ENCODE peak calls at places on chromosomes 12 and 14, in six cellular contexts. One of them, this sample, is unnamed.

GRCh38 chr12:19030180-19030579 is 99.4 kb upstream of the PLEKHA5 start:
- DNase-seq in cardiac fibroblast: no peak
- DNase-seq in astrocyte of the spinal cord: no peak
- DNase-seq in AG09309: no peak
- DNase-seq in sigmoid colon: no peak
- DNase-seq in GM10248: no peak
- DNase-seq in this sample: no peak

GRCh38 chr14:56666716-56667115 is 87.1 kb downstream of the TMEM260 start:
- DNase-seq in cardiac fibroblast: peak; percentile 33
- DNase-seq in astrocyte of the spinal cord: peak; percentile 60
- DNase-seq in AG09309: no peak
- DNase-seq in sigmoid colon: no peak
- DNase-seq in GM10248: no peak
- DNase-seq in this sample: peak; percentile 30

GRCh38 chr12:11553871-11554533 is 95.5 kb upstream of the ETV6 start:
- DNase-seq in cardiac fibroblast: peak; percentile 73
- DNase-seq in astrocyte of the spinal cord: peak; percentile 61
- DNase-seq in AG09309: peak; percentile 18
- DNase-seq in sigmoid colon: peak; percentile 72
- DNase-seq in GM10248: peak; percentile 70
- DNase-seq in this sample: peak; percentile 54

GRCh38 chr14:38405851-38406630 is 150.1 kb upstream of the CLEC14A start:
- DNase-seq in cardiac fibroblast: peak; percentile 68
- DNase-seq in astrocyte of the spinal cord: peak; percentile 34
- DNase-seq in AG09309: peak; percentile 84
- DNase-seq in sigmoid colon: no peak
- DNase-seq in GM10248: no peak
- DNase-seq in this sample: peak; percentile 81

GRCh38 chr12:64608901-64609542 is 1.3 kb upstream of the RASSF3 start:
- DNase-seq in cardiac fibroblast: peak; percentile 43
- DNase-seq in astrocyte of the spinal cord: peak; percentile 56
- DNase-seq in AG09309: no peak
- DNase-seq in sigmoid colon: no peak
- DNase-seq in GM10248: peak; percentile 77
- DNase-seq in this sample: peak; percentile 52

GRCh38 chr14:51248041-51248987 is 8.3 kb downstream of the TMX1 start:
- DNase-seq in cardiac fibroblast: no peak
- DNase-seq in astrocyte of the spinal cord: no peak
- DNase-seq in AG09309: no peak
- DNase-seq in sigmoid colon: no peak
- DNase-seq in GM10248: peak; percentile 55
- DNase-seq in this sample: no peak

GRCh38 chr14:47585447-47585846 is 90.0 kb downstream of the MDGA2 start:
- DNase-seq in cardiac fibroblast: no peak
- DNase-seq in astrocyte of the spinal cord: no peak
- DNase-seq in AG09309: no peak
- DNase-seq in sigmoid colon: no peak
- DNase-seq in GM10248: no peak
- DNase-seq in this sample: no peak

GRCh38 chr12:44616385-44616784 is 259.7 kb downstream of the NELL2 start:
- DNase-seq in cardiac fibroblast: no peak
- DNase-seq in astrocyte of the spinal cord: peak; percentile 1
- DNase-seq in AG09309: no peak
- DNase-seq in sigmoid colon: no peak
- DNase-seq in GM10248: no peak
- DNase-seq in this sample: no peak

GRCh38 chr12:120019942-120020341 is 30.9 kb downstream of the BICDL1 start:
- DNase-seq in cardiac fibroblast: no peak
- DNase-seq in astrocyte of the spinal cord: no peak
- DNase-seq in AG09309: no peak
- DNase-seq in sigmoid colon: no peak
- DNase-seq in GM10248: no peak
- DNase-seq in this sample: no peak

GRCh38 chr12:112992541-112993398 is 14.5 kb downstream of the OAS2 start:
- DNase-seq in cardiac fibroblast: peak; percentile 76
- DNase-seq in astrocyte of the spinal cord: peak; percentile 73
- DNase-seq in AG09309: peak; percentile 37
- DNase-seq in sigmoid colon: no peak
- DNase-seq in GM10248: peak; percentile 67
- DNase-seq in this sample: peak; percentile 59

GRCh38 chr12:12028668-12029402 is 41.9 kb upstream of the BCL2L14 start:
- DNase-seq in cardiac fibroblast: no peak
- DNase-seq in astrocyte of the spinal cord: no peak
- DNase-seq in AG09309: no peak
- DNase-seq in sigmoid colon: no peak
- DNase-seq in GM10248: no peak
- DNase-seq in this sample: no peak

GRCh38 chr12:11814362-11814761 is 164.9 kb downstream of the ETV6 start:
- DNase-seq in cardiac fibroblast: peak; percentile 60
- DNase-seq in astrocyte of the spinal cord: peak; percentile 83
- DNase-seq in AG09309: no peak
- DNase-seq in sigmoid colon: no peak
- DNase-seq in GM10248: no peak
- DNase-seq in this sample: peak; percentile 57

GRCh38 chr14:32230181-32230580 is 27.1 kb upstream of the RNU6-8 start:
- DNase-seq in cardiac fibroblast: peak; percentile 3
- DNase-seq in astrocyte of the spinal cord: peak; percentile 41
- DNase-seq in AG09309: no peak
- DNase-seq in sigmoid colon: no peak
- DNase-seq in GM10248: no peak
- DNase-seq in this sample: peak; percentile 49

GRCh38 chr12:68568878-68569569 is 41.7 kb upstream of the RAP1B start:
- DNase-seq in cardiac fibroblast: no peak
- DNase-seq in astrocyte of the spinal cord: no peak
- DNase-seq in AG09309: no peak
- DNase-seq in sigmoid colon: no peak
- DNase-seq in GM10248: no peak
- DNase-seq in this sample: no peak

GRCh38 chr12:79687711-79688270 is 3.0 kb downstream of the PAWR start:
- DNase-seq in cardiac fibroblast: no peak
- DNase-seq in astrocyte of the spinal cord: peak; percentile 43
- DNase-seq in AG09309: no peak
- DNase-seq in sigmoid colon: no peak
- DNase-seq in GM10248: no peak
- DNase-seq in this sample: no peak

GRCh38 chr12:124909831-124910560 is 4.5 kb downstream of the UBC start:
- DNase-seq in cardiac fibroblast: peak; percentile 45
- DNase-seq in astrocyte of the spinal cord: peak; percentile 41
- DNase-seq in AG09309: no peak
- DNase-seq in sigmoid colon: no peak
- DNase-seq in GM10248: no peak
- DNase-seq in this sample: peak; percentile 50

GRCh38 chr14:69261761-69262331 is 1.9 kb downstream of the GALNT16 start:
- DNase-seq in cardiac fibroblast: no peak
- DNase-seq in astrocyte of the spinal cord: no peak
- DNase-seq in AG09309: no peak
- DNase-seq in sigmoid colon: no peak
- DNase-seq in GM10248: no peak
- DNase-seq in this sample: no peak

GRCh38 chr12:65667932-65668331 is 156.4 kb upstream of the HMGA2 start:
- DNase-seq in cardiac fibroblast: no peak
- DNase-seq in astrocyte of the spinal cord: no peak
- DNase-seq in AG09309: no peak
- DNase-seq in sigmoid colon: no peak
- DNase-seq in GM10248: no peak
- DNase-seq in this sample: no peak

GRCh38 chr12:65670775-65671174 is 153.5 kb upstream of the HMGA2 start:
- DNase-seq in cardiac fibroblast: no peak
- DNase-seq in astrocyte of the spinal cord: peak; percentile 48
- DNase-seq in AG09309: no peak
- DNase-seq in sigmoid colon: no peak
- DNase-seq in GM10248: no peak
- DNase-seq in this sample: peak; percentile 68

GRCh38 chr12:65666876-65667275 is 157.4 kb upstream of the HMGA2 start:
- DNase-seq in cardiac fibroblast: peak; percentile 46
- DNase-seq in astrocyte of the spinal cord: peak; percentile 29
- DNase-seq in AG09309: no peak
- DNase-seq in sigmoid colon: no peak
- DNase-seq in GM10248: no peak
- DNase-seq in this sample: peak; percentile 39

GRCh38 chr12:65672441-65672840 is 151.8 kb upstream of the HMGA2 start:
- DNase-seq in cardiac fibroblast: no peak
- DNase-seq in astrocyte of the spinal cord: no peak
- DNase-seq in AG09309: no peak
- DNase-seq in sigmoid colon: no peak
- DNase-seq in GM10248: no peak
- DNase-seq in this sample: no peak

DNA sequence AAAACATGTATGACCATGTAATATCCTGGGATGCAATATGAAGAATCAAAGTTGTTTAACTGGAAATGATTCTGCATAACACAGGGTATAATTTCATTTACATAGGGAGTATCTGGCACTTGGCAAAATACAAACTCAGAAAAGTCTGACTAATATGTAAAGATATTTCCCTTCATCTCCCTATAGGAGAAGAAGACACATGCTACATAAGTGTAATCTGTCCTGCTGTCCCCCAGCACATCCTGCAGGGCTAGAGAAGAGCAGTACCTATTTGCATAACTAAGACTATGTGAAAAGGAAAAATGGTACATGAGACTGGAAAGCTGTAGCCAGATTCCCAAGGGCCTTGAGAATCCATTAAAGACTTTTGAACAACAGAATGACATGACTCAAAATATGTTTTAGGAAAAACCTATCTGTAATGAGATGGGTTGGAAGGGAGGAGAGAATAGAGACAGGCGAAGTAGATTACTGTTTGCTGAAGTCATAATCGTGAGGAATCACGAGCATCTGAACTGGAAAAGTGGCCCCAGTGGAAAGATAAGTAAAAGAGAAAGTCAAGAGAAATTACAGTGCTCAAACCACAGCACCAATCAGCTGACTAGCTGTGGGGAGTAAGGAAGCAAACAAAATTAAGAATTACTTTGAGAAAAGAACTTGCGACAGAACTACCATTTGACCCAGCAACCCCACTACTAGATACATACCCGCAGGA is 155.1 kb upstream of the HMGA2 start:
- DNase-seq in cardiac fibroblast: no peak
- DNase-seq in astrocyte of the spinal cord: peak; percentile 42
- DNase-seq in AG09309: no peak
- DNase-seq in sigmoid colon: no peak
- DNase-seq in GM10248: no peak
- DNase-seq in this sample: peak; percentile 51
- TF ChIP-seq CTCF in cardiac fibroblast: no peak
- TF ChIP-seq CTCF in astrocyte of the spinal cord: no peak
- TF ChIP-seq CTCF in AG09309: no peak
- TF ChIP-seq CTCF in sigmoid colon: no peak
- TF ChIP-seq CTCF in GM10248: no peak
- TF ChIP-seq CTCF in this sample: peak; percentile 31

GRCh38 chr12:50084775-50085614 is at the start of gene SMARCD1:
- DNase-seq in cardiac fibroblast: peak; percentile 95
- DNase-seq in astrocyte of the spinal cord: peak; percentile 95
- DNase-seq in AG09309: peak; percentile 60
- DNase-seq in sigmoid colon: peak; percentile 96
- DNase-seq in GM10248: peak; percentile 94
- DNase-seq in this sample: peak; percentile 83
- TF ChIP-seq CTCF in cardiac fibroblast: peak; percentile 31
- TF ChIP-seq CTCF in astrocyte of the spinal cord: peak; percentile 75
- TF ChIP-seq CTCF in AG09309: peak; percentile 54
- TF ChIP-seq CTCF in sigmoid colon: no peak
- TF ChIP-seq CTCF in GM10248: peak; percentile 78
- TF ChIP-seq CTCF in this sample: peak; percentile 53

GRCh38 chr14:100666851-100667250 is 59.8 kb upstream of the DLK1 start:
- DNase-seq in cardiac fibroblast: no peak
- DNase-seq in astrocyte of the spinal cord: no peak
- DNase-seq in AG09309: no peak
- DNase-seq in sigmoid colon: no peak
- DNase-seq in GM10248: no peak
- DNase-seq in this sample: no peak

GRCh38 chr14:100664841-100665425 is 61.8 kb upstream of the DLK1 start:
- DNase-seq in cardiac fibroblast: peak; percentile 74
- DNase-seq in astrocyte of the spinal cord: peak; percentile 50
- DNase-seq in AG09309: peak; percentile 68
- DNase-seq in sigmoid colon: peak; percentile 74
- DNase-seq in GM10248: no peak
- DNase-seq in this sample: peak; percentile 43

GRCh38 chr14:100665518-100666032 is 61.1 kb upstream of the DLK1 start:
- DNase-seq in cardiac fibroblast: no peak
- DNase-seq in astrocyte of the spinal cord: no peak
- DNase-seq in AG09309: no peak
- DNase-seq in sigmoid colon: no peak
- DNase-seq in GM10248: no peak
- DNase-seq in this sample: peak; percentile 10

GRCh38 chr14:100667706-100668105 is 59.0 kb upstream of the DLK1 start:
- DNase-seq in cardiac fibroblast: no peak
- DNase-seq in astrocyte of the spinal cord: no peak
- DNase-seq in AG09309: no peak
- DNase-seq in sigmoid colon: no peak
- DNase-seq in GM10248: no peak
- DNase-seq in this sample: no peak

DNA sequence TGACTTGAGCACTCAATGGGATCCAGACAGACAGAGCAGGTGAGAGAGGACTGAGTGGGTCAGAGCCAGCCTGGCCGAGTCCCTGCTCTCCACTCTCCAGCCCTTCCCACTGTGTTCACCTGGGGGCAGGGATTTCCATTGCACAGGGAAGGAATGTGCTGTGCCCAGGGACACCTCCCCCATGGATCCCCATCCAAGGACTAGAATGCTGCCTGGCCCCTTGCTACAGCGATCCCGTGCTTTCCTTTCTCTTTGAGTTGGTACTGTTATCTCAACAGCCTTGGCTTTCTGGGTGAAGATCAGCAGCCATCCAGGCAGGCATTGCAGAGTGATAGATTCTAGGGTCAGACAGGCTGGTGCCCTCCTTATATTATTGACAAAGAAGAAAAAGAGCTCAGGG is 60.3 kb upstream of the DLK1 start:
- DNase-seq in cardiac fibroblast: no peak
- DNase-seq in astrocyte of the spinal cord: no peak
- DNase-seq in AG09309: no peak
- DNase-seq in sigmoid colon: no peak
- DNase-seq in GM10248: no peak
- DNase-seq in this sample: no peak
- TF ChIP-seq CTCF in cardiac fibroblast: no peak
- TF ChIP-seq CTCF in astrocyte of the spinal cord: no peak
- TF ChIP-seq CTCF in AG09309: no peak
- TF ChIP-seq CTCF in sigmoid colon: no peak
- TF ChIP-seq CTCF in GM10248: no peak
- TF ChIP-seq CTCF in this sample: no peak

GRCh38 chr14:100709956-100710284 is 16.8 kb upstream of the DLK1 start:
- DNase-seq in cardiac fibroblast: no peak
- DNase-seq in astrocyte of the spinal cord: no peak
- DNase-seq in AG09309: no peak
- DNase-seq in sigmoid colon: no peak
- DNase-seq in GM10248: no peak
- DNase-seq in this sample: no peak

GRCh38 chr14:100710391-100711116 is 16.1 kb upstream of the DLK1 start:
- DNase-seq in cardiac fibroblast: no peak
- DNase-seq in astrocyte of the spinal cord: no peak
- DNase-seq in AG09309: no peak
- DNase-seq in sigmoid colon: no peak
- DNase-seq in GM10248: no peak
- DNase-seq in this sample: no peak

GRCh38 chr14:100706860-100707259 is 19.8 kb upstream of the DLK1 start:
- DNase-seq in cardiac fibroblast: no peak
- DNase-seq in astrocyte of the spinal cord: no peak
- DNase-seq in AG09309: no peak
- DNase-seq in sigmoid colon: no peak
- DNase-seq in GM10248: no peak
- DNase-seq in this sample: no peak

GRCh38 chr14:100709252-100709955 is 17.3 kb upstream of the DLK1 start:
- DNase-seq in cardiac fibroblast: peak; percentile 54
- DNase-seq in astrocyte of the spinal cord: peak; percentile 33
- DNase-seq in AG09309: no peak
- DNase-seq in sigmoid colon: no peak
- DNase-seq in GM10248: no peak
- DNase-seq in this sample: no peak

GRCh38 chr14:100708349-100709217 is 18.1 kb upstream of the DLK1 start:
- DNase-seq in cardiac fibroblast: peak; percentile 66
- DNase-seq in astrocyte of the spinal cord: peak; percentile 34
- DNase-seq in AG09309: no peak
- DNase-seq in sigmoid colon: peak; percentile 89
- DNase-seq in GM10248: no peak
- DNase-seq in this sample: no peak
- TF ChIP-seq CTCF in cardiac fibroblast: no peak
- TF ChIP-seq CTCF in astrocyte of the spinal cord: no peak
- TF ChIP-seq CTCF in AG09309: no peak
- TF ChIP-seq CTCF in sigmoid colon: no peak
- TF ChIP-seq CTCF in GM10248: no peak
- TF ChIP-seq CTCF in this sample: peak; percentile 12

This sample was measured in HFFc6.